ENCODE peak calls at places on chromosomes 6 and 20, in ten cellular contexts. One of them, this sample, is unnamed.

GRCh38 chr6:28597924-28598323 is 72.2 kb downstream of the GPX5 start:
- DNase-seq in fibroblast of lung: peak; percentile 6
- DNase-seq in Peyer's patch: no peak
- DNase-seq in pancreas: no peak
- DNase-seq in neural progenitor cell: peak; percentile 43
- DNase-seq in endothelial cell of umbilical vein: no peak
- DNase-seq in cardiac muscle cell: no peak
- DNase-seq in tibial artery: no peak
- DNase-seq in adrenal gland: no peak
- DNase-seq in GM12878: no peak
- DNase-seq in this sample: no peak

GRCh38 chr6:10589983-10590382 is 68.8 kb downstream of the GCNT2 start:
- DNase-seq in fibroblast of lung: no peak
- DNase-seq in Peyer's patch: no peak
- DNase-seq in pancreas: no peak
- DNase-seq in neural progenitor cell: no peak
- DNase-seq in endothelial cell of umbilical vein: no peak
- DNase-seq in cardiac muscle cell: no peak
- DNase-seq in tibial artery: no peak
- DNase-seq in adrenal gland: no peak
- DNase-seq in GM12878: no peak
- DNase-seq in this sample: no peak

GRCh38 chr6:137882225-137882961 is 15.3 kb downstream of the TNFAIP3 start:
- DNase-seq in fibroblast of lung: peak; percentile 42
- DNase-seq in Peyer's patch: no peak
- DNase-seq in pancreas: no peak
- DNase-seq in neural progenitor cell: no peak
- DNase-seq in endothelial cell of umbilical vein: no peak
- DNase-seq in cardiac muscle cell: peak; percentile 52
- DNase-seq in tibial artery: no peak
- DNase-seq in adrenal gland: no peak
- DNase-seq in GM12878: no peak
- DNase-seq in this sample: no peak

GRCh38 chr6:14002176-14002947 is 77.6 kb downstream of the RNF182 start:
- DNase-seq in fibroblast of lung: no peak
- DNase-seq in Peyer's patch: no peak
- DNase-seq in pancreas: no peak
- DNase-seq in neural progenitor cell: no peak
- DNase-seq in endothelial cell of umbilical vein: no peak
- DNase-seq in cardiac muscle cell: no peak
- DNase-seq in tibial artery: no peak
- DNase-seq in adrenal gland: no peak
- DNase-seq in GM12878: no peak
- DNase-seq in this sample: no peak

GRCh38 chr6:135128268-135128914 is 52.7 kb upstream of the MYB start:
- DNase-seq in fibroblast of lung: no peak
- DNase-seq in Peyer's patch: no peak
- DNase-seq in pancreas: no peak
- DNase-seq in neural progenitor cell: no peak
- DNase-seq in endothelial cell of umbilical vein: peak; percentile 12
- DNase-seq in cardiac muscle cell: no peak
- DNase-seq in tibial artery: no peak
- DNase-seq in adrenal gland: no peak
- DNase-seq in GM12878: no peak
- DNase-seq in this sample: no peak

GRCh38 chr6:36692220-36692619 is 5.4 kb upstream of the RAB44 start:
- DNase-seq in fibroblast of lung: no peak
- DNase-seq in Peyer's patch: no peak
- DNase-seq in pancreas: no peak
- DNase-seq in neural progenitor cell: no peak
- DNase-seq in endothelial cell of umbilical vein: no peak
- DNase-seq in cardiac muscle cell: no peak
- DNase-seq in tibial artery: no peak
- DNase-seq in adrenal gland: no peak
- DNase-seq in GM12878: no peak
- DNase-seq in this sample: peak; percentile 92

GRCh38 chr6:79240509-79240908 is 6.0 kb upstream of the HMGN3 start:
- DNase-seq in fibroblast of lung: no peak
- DNase-seq in Peyer's patch: no peak
- DNase-seq in pancreas: no peak
- DNase-seq in neural progenitor cell: no peak
- DNase-seq in endothelial cell of umbilical vein: peak; percentile 18
- DNase-seq in cardiac muscle cell: peak; percentile 52
- DNase-seq in tibial artery: no peak
- DNase-seq in adrenal gland: no peak
- DNase-seq in GM12878: no peak
- DNase-seq in this sample: no peak

GRCh38 chr6:78528926-78529325 is 338.4 kb upstream of the IRAK1BP1 start:
- DNase-seq in fibroblast of lung: no peak
- DNase-seq in Peyer's patch: no peak
- DNase-seq in pancreas: no peak
- DNase-seq in neural progenitor cell: no peak
- DNase-seq in endothelial cell of umbilical vein: no peak
- DNase-seq in cardiac muscle cell: no peak
- DNase-seq in tibial artery: no peak
- DNase-seq in adrenal gland: no peak
- DNase-seq in GM12878: no peak
- DNase-seq in this sample: no peak

GRCh38 chr6:36853325-36853724 is 14.1 kb upstream of the CPNE5 start:
- DNase-seq in fibroblast of lung: peak; percentile 85
- DNase-seq in Peyer's patch: no peak
- DNase-seq in pancreas: no peak
- DNase-seq in neural progenitor cell: no peak
- DNase-seq in endothelial cell of umbilical vein: peak; percentile 42
- DNase-seq in cardiac muscle cell: peak; percentile 94
- DNase-seq in tibial artery: peak; percentile 84
- DNase-seq in adrenal gland: peak; percentile 62
- DNase-seq in GM12878: no peak
- DNase-seq in this sample: no peak

GRCh38 chr6:27810768-27811298 is 101.4 kb downstream of the OR2B2 start:
- DNase-seq in fibroblast of lung: no peak
- DNase-seq in Peyer's patch: no peak
- DNase-seq in pancreas: no peak
- DNase-seq in neural progenitor cell: no peak
- DNase-seq in endothelial cell of umbilical vein: peak; percentile 25
- DNase-seq in cardiac muscle cell: no peak
- DNase-seq in tibial artery: no peak
- DNase-seq in adrenal gland: no peak
- DNase-seq in GM12878: no peak
- DNase-seq in this sample: no peak

GRCh38 chr6:24600903-24601302 is 45.1 kb downstream of the KIAA0319 start:
- DNase-seq in fibroblast of lung: no peak
- DNase-seq in Peyer's patch: no peak
- DNase-seq in pancreas: no peak
- DNase-seq in neural progenitor cell: peak; percentile 19
- DNase-seq in endothelial cell of umbilical vein: no peak
- DNase-seq in cardiac muscle cell: no peak
- DNase-seq in tibial artery: no peak
- DNase-seq in adrenal gland: no peak
- DNase-seq in GM12878: no peak
- DNase-seq in this sample: no peak

GRCh38 chr6:45109551-45109950 is 218.6 kb upstream of the RUNX2 start:
- DNase-seq in fibroblast of lung: no peak
- DNase-seq in Peyer's patch: no peak
- DNase-seq in pancreas: no peak
- DNase-seq in neural progenitor cell: no peak
- DNase-seq in endothelial cell of umbilical vein: no peak
- DNase-seq in cardiac muscle cell: no peak
- DNase-seq in tibial artery: no peak
- DNase-seq in adrenal gland: no peak
- DNase-seq in GM12878: no peak
- DNase-seq in this sample: no peak

GRCh38 chr6:133964052-133964451 is 11.0 kb downstream of the TBPL1 start:
- DNase-seq in fibroblast of lung: peak; percentile 92
- DNase-seq in Peyer's patch: no peak
- DNase-seq in pancreas: no peak
- DNase-seq in neural progenitor cell: no peak
- DNase-seq in endothelial cell of umbilical vein: peak; percentile 21
- DNase-seq in cardiac muscle cell: peak; percentile 62
- DNase-seq in tibial artery: no peak
- DNase-seq in adrenal gland: no peak
- DNase-seq in GM12878: no peak
- DNase-seq in this sample: no peak

GRCh38 chr6:106667022-106667402 is 37.6 kb downstream of the QRSL1 start:
- DNase-seq in fibroblast of lung: no peak
- DNase-seq in Peyer's patch: no peak
- DNase-seq in pancreas: no peak
- DNase-seq in neural progenitor cell: no peak
- DNase-seq in endothelial cell of umbilical vein: no peak
- DNase-seq in cardiac muscle cell: no peak
- DNase-seq in tibial artery: no peak
- DNase-seq in adrenal gland: no peak
- DNase-seq in GM12878: no peak
- DNase-seq in this sample: no peak
- H3K36me3 ChIP-seq in fibroblast of lung: no peaks in the 10 kb centered on the region
- H3K36me3 ChIP-seq in Peyer's patch: peaks cover 45% of the 10 kb centered on the region
- H3K36me3 ChIP-seq in pancreas: peaks cover 4% of the 10 kb centered on the region
- H3K36me3 ChIP-seq in neural progenitor cell: peaks cover 12% of the 10 kb centered on the region
- H3K36me3 ChIP-seq in endothelial cell of umbilical vein: peaks cover 7% of the 10 kb centered on the region
- H3K36me3 ChIP-seq in cardiac muscle cell: peaks cover 6% of the 10 kb centered on the region
- H3K36me3 ChIP-seq in tibial artery: peaks cover 32% of the 10 kb centered on the region
- H3K36me3 ChIP-seq in adrenal gland: no peaks in the 10 kb centered on the region
- H3K36me3 ChIP-seq in GM12878: peaks cover 10% of the 10 kb centered on the region
- H3K36me3 ChIP-seq in this sample: peaks cover 52% of the 10 kb centered on the region

GRCh38 chr6:152952866-152953509 is 29.9 kb downstream of the FBXO5 start:
- DNase-seq in fibroblast of lung: peak; percentile 35
- DNase-seq in Peyer's patch: no peak
- DNase-seq in pancreas: no peak
- DNase-seq in neural progenitor cell: peak; percentile 37
- DNase-seq in endothelial cell of umbilical vein: peak; percentile 55
- DNase-seq in cardiac muscle cell: peak; percentile 66
- DNase-seq in tibial artery: no peak
- DNase-seq in adrenal gland: no peak
- DNase-seq in GM12878: no peak
- DNase-seq in this sample: no peak

GRCh38 chr6:152957796-152958195 is 25.0 kb downstream of the FBXO5 start:
- DNase-seq in fibroblast of lung: no peak
- DNase-seq in Peyer's patch: no peak
- DNase-seq in pancreas: no peak
- DNase-seq in neural progenitor cell: no peak
- DNase-seq in endothelial cell of umbilical vein: no peak
- DNase-seq in cardiac muscle cell: no peak
- DNase-seq in tibial artery: no peak
- DNase-seq in adrenal gland: no peak
- DNase-seq in GM12878: no peak
- DNase-seq in this sample: no peak

GRCh38 chr6:152952045-152952444 is 30.8 kb downstream of the FBXO5 start:
- DNase-seq in fibroblast of lung: peak; percentile 66
- DNase-seq in Peyer's patch: no peak
- DNase-seq in pancreas: no peak
- DNase-seq in neural progenitor cell: no peak
- DNase-seq in endothelial cell of umbilical vein: peak; percentile 13
- DNase-seq in cardiac muscle cell: peak; percentile 28
- DNase-seq in tibial artery: no peak
- DNase-seq in adrenal gland: no peak
- DNase-seq in GM12878: no peak
- DNase-seq in this sample: no peak

GRCh38 chr6:152950240-152950639 is 32.6 kb downstream of the FBXO5 start:
- DNase-seq in fibroblast of lung: no peak
- DNase-seq in Peyer's patch: no peak
- DNase-seq in pancreas: no peak
- DNase-seq in neural progenitor cell: no peak
- DNase-seq in endothelial cell of umbilical vein: no peak
- DNase-seq in cardiac muscle cell: no peak
- DNase-seq in tibial artery: no peak
- DNase-seq in adrenal gland: no peak
- DNase-seq in GM12878: no peak
- DNase-seq in this sample: no peak

GRCh38 chr6:152954443-152954842 is 28.4 kb downstream of the FBXO5 start:
- DNase-seq in fibroblast of lung: no peak
- DNase-seq in Peyer's patch: no peak
- DNase-seq in pancreas: no peak
- DNase-seq in neural progenitor cell: no peak
- DNase-seq in endothelial cell of umbilical vein: no peak
- DNase-seq in cardiac muscle cell: no peak
- DNase-seq in tibial artery: no peak
- DNase-seq in adrenal gland: no peak
- DNase-seq in GM12878: no peak
- DNase-seq in this sample: no peak
- TF ChIP-seq CTCF in fibroblast of lung: no peak
- TF ChIP-seq CTCF in Peyer's patch: no peak
- TF ChIP-seq CTCF in pancreas: no peak
- TF ChIP-seq CTCF in neural progenitor cell: no peak
- TF ChIP-seq CTCF in endothelial cell of umbilical vein: no peak
- TF ChIP-seq CTCF in cardiac muscle cell: no peak
- TF ChIP-seq CTCF in tibial artery: no peak
- TF ChIP-seq CTCF in adrenal gland: no peak
- TF ChIP-seq CTCF in GM12878: no peak
- TF ChIP-seq CTCF in this sample: no peak

GRCh38 chr20:41375846-41376245 is 9.2 kb upstream of the EMILIN3 start:
- DNase-seq in fibroblast of lung: no peak
- DNase-seq in Peyer's patch: no peak
- DNase-seq in pancreas: no peak
- DNase-seq in neural progenitor cell: no peak
- DNase-seq in endothelial cell of umbilical vein: no peak
- DNase-seq in cardiac muscle cell: no peak
- DNase-seq in tibial artery: no peak
- DNase-seq in adrenal gland: no peak
- DNase-seq in GM12878: no peak
- DNase-seq in this sample: no peak
- H3K27ac ChIP-seq in fibroblast of lung: no peak overlapping the region
- H3K27ac ChIP-seq in Peyer's patch: no peak overlapping the region
- H3K27ac ChIP-seq in pancreas: no peak overlapping the region
- H3K27ac ChIP-seq in neural progenitor cell: no peak overlapping the region
- H3K27ac ChIP-seq in endothelial cell of umbilical vein: no peak overlapping the region
- H3K27ac ChIP-seq in cardiac muscle cell: no peak overlapping the region
- H3K27ac ChIP-seq in tibial artery: no peak overlapping the region
- H3K27ac ChIP-seq in adrenal gland: no peak overlapping the region
- H3K27ac ChIP-seq in GM12878: no peak overlapping the region
- H3K27ac ChIP-seq in this sample: no peak overlapping the region

GRCh38 chr20:63320616-63321147 is 27.7 kb downstream of the COL20A1 start:
- DNase-seq in fibroblast of lung: no peak
- DNase-seq in Peyer's patch: no peak
- DNase-seq in pancreas: peak; percentile 30
- DNase-seq in neural progenitor cell: no peak
- DNase-seq in endothelial cell of umbilical vein: no peak
- DNase-seq in cardiac muscle cell: no peak
- DNase-seq in tibial artery: peak; percentile 17
- DNase-seq in adrenal gland: no peak
- DNase-seq in GM12878: no peak
- DNase-seq in this sample: no peak
- H3K36me3 ChIP-seq in fibroblast of lung: no peaks in the 10 kb centered on the region
- H3K36me3 ChIP-seq in Peyer's patch: no peaks in the 10 kb centered on the region
- H3K36me3 ChIP-seq in pancreas: no peaks in the 10 kb centered on the region
- H3K36me3 ChIP-seq in neural progenitor cell: no peaks in the 10 kb centered on the region
- H3K36me3 ChIP-seq in endothelial cell of umbilical vein: no peaks in the 10 kb centered on the region
- H3K36me3 ChIP-seq in cardiac muscle cell: no peaks in the 10 kb centered on the region
- H3K36me3 ChIP-seq in tibial artery: no peaks in the 10 kb centered on the region
- H3K36me3 ChIP-seq in adrenal gland: no peaks in the 10 kb centered on the region
- H3K36me3 ChIP-seq in GM12878: no peaks in the 10 kb centered on the region
- H3K36me3 ChIP-seq in this sample: no peaks in the 10 kb centered on the region

GRCh38 chr6:151370509-151371078 is 20.8 kb downstream of the ZBTB2 start:
- DNase-seq in fibroblast of lung: peak; percentile 50
- DNase-seq in Peyer's patch: no peak
- DNase-seq in pancreas: no peak
- DNase-seq in neural progenitor cell: peak; percentile 15
- DNase-seq in endothelial cell of umbilical vein: peak; percentile 42
- DNase-seq in cardiac muscle cell: peak; percentile 33
- DNase-seq in tibial artery: no peak
- DNase-seq in adrenal gland: peak; percentile 68
- DNase-seq in GM12878: no peak
- DNase-seq in this sample: no peak
- TF ChIP-seq CTCF in fibroblast of lung: peak; percentile 13
- TF ChIP-seq CTCF in Peyer's patch: no peak
- TF ChIP-seq CTCF in pancreas: no peak
- TF ChIP-seq CTCF in neural progenitor cell: peak; percentile 37
- TF ChIP-seq CTCF in endothelial cell of umbilical vein: peak; percentile 9
- TF ChIP-seq CTCF in cardiac muscle cell: peak; percentile 37
- TF ChIP-seq CTCF in tibial artery: no peak
- TF ChIP-seq CTCF in adrenal gland: no peak
- TF ChIP-seq CTCF in GM12878: no peak
- TF ChIP-seq CTCF in this sample: no peak

GRCh38 chr20:38804682-38805501 is 605 bp upstream of the PPP1R16B start:
- DNase-seq in fibroblast of lung: no peak
- DNase-seq in Peyer's patch: peak; percentile 55
- DNase-seq in pancreas: no peak
- DNase-seq in neural progenitor cell: peak; percentile 91
- DNase-seq in endothelial cell of umbilical vein: peak; percentile 96
- DNase-seq in cardiac muscle cell: peak; percentile 40
- DNase-seq in tibial artery: no peak
- DNase-seq in adrenal gland: peak; percentile 18
- DNase-seq in GM12878: peak; percentile 65
- DNase-seq in this sample: peak; percentile 91
- H3K27ac ChIP-seq in fibroblast of lung: no peak overlapping the region
- H3K27ac ChIP-seq in Peyer's patch: peak overlapping the region; percentile 96
- H3K27ac ChIP-seq in pancreas: no peak overlapping the region
- H3K27ac ChIP-seq in neural progenitor cell: peak overlapping the region; percentile 95
- H3K27ac ChIP-seq in endothelial cell of umbilical vein: peak overlapping the region; percentile 88
- H3K27ac ChIP-seq in cardiac muscle cell: no peak overlapping the region
- H3K27ac ChIP-seq in tibial artery: no peak overlapping the region
- H3K27ac ChIP-seq in adrenal gland: peak overlapping the region; percentile 68
- H3K27ac ChIP-seq in GM12878: peak overlapping the region; percentile 84
- H3K27ac ChIP-seq in this sample: peak overlapping the region; percentile 98

This sample was measured in spleen.